ENCODE peak calls at places on chromosomes 2 and 18, in six cellular contexts. N is CD8-positive, alpha-beta T cell; E is endodermal cell; A is stomach; V is breast epithelium; I is RWPE1. B is an unnamed sample.

GRCh38 chr2:43426305-43427031 is 169.4 kb downstream of the THADA start:
- DNase-seq in N (peak; percentile 49), A (peak; percentile 63), V (peak; percentile 62), I (peak; percentile 84), E (no peak), B (no peak)

GRCh38 chr18:37669991-37670534 is 104.5 kb upstream of the CELF4 start:
- DNase-seq in A (no peak), V (no peak), E (peak; percentile 51), N (no peak), I (no peak), B (no peak)

GRCh38 chr2:240259201-240259923 is 118.9 kb upstream of the OTOS start:
- DNase-seq in E (no peak), A (no peak), N (no peak), V (no peak), I (no peak), B (peak; percentile 3)

GRCh38 chr18:49018553-49018943 is 67.8 kb upstream of the SMAD7 start:
- DNase-seq in A (peak; percentile 22), V (no peak), E (no peak), I (no peak), N (no peak), B (no peak)

GRCh38 chr2:240293126-240293864 is 142.2 kb upstream of the GPC1 start:
- DNase-seq in I (no peak), N (no peak), V (no peak), E (no peak), A (peak; percentile 23), B (no peak)

GRCh38 chr18:1884623-1885022 is 686.7 kb downstream of the METTL4 start:
- DNase-seq in I (no peak), E (no peak), N (no peak), A (no peak), V (no peak), B (no peak)

GRCh38 chr18:11925800-11926481 is 17.8 kb upstream of the MPPE1 start:
- DNase-seq in N (no peak), I (no peak), A (no peak), V (no peak), E (no peak), B (no peak)

GRCh38 chr2:73083886-73084792 is 12.6 kb upstream of the SFXN5 start:
- DNase-seq in V (no peak), E (no peak), A (no peak), N (no peak), I (no peak), B (no peak)

GRCh38 chr2:74250189-74250631 is 51.8 kb downstream of the MTHFD2 start:
- DNase-seq in I (peak; percentile 60), E (peak; percentile 83), V (no peak), A (peak; percentile 59), N (peak; percentile 29), B (peak; percentile 63)

GRCh38 chr2:164840458-164840929 is 1.1 kb downstream of the COBLL1 start:
- DNase-seq in I (peak; percentile 48), V (peak; percentile 54), E (no peak), N (no peak), A (peak; percentile 84), B (peak; percentile 67)

GRCh38 chr2:241308267-241308666 is 7.2 kb downstream of the HDLBP start:
- DNase-seq in A (no peak), I (no peak), V (no peak), N (no peak), E (no peak), B (no peak)

GRCh38 chr2:47007221-47007825 is 91.7 kb upstream of the MCFD2 start:
- DNase-seq in A (no peak), N (no peak), V (no peak), E (no peak), I (no peak), B (no peak)

GRCh38 chr2:129903586-129904425 is 75.7 kb upstream of the RAB6C start:
- DNase-seq in I (no peak), E (peak; percentile 88), V (no peak), N (no peak), A (peak; percentile 14), B (peak; percentile 15)

GRCh38 chr18:56902653-56903052 is 244.2 kb upstream of the BOD1L2 start:
- DNase-seq in A (no peak), N (no peak), I (peak; percentile 2), E (no peak), V (no peak), B (no peak)

GRCh38 chr2:189515264-189515663 is 65.3 kb downstream of the SLC40A1 start:
- DNase-seq in A (no peak), I (no peak), V (no peak), N (no peak), E (no peak), B (no peak)

GRCh38 chr18:670456-670996 is 13.1 kb downstream of the TYMS start:
- DNase-seq in N (no peak), A (no peak), V (no peak), E (peak; percentile 17), I (no peak), B (no peak)

GRCh38 chr2:166230024-166230723 is 102.4 kb upstream of the SCN1A start:
- DNase-seq in A (no peak), E (no peak), V (no peak), N (no peak), I (no peak), B (no peak)

GRCh38 chr2:145041706-145042105 is 521.8 kb upstream of the ZEB2 start:
- DNase-seq in N (no peak), I (no peak), E (no peak), V (no peak), A (no peak), B (no peak)

GRCh38 chr2:59900728-59901452 is 652.6 kb downstream of the BCL11A start:
- DNase-seq in N (no peak), V (no peak), E (no peak), I (no peak), A (no peak), B (no peak)

GRCh38 chr18:78510636-78511035 is 469.0 kb upstream of the SALL3 start:
- DNase-seq in I (no peak), N (no peak), A (no peak), E (no peak), V (no peak), B (peak; percentile 37)

GRCh38 chr2:238174701-238175100 is 15.9 kb downstream of the ERFE start:
- DNase-seq in N (no peak), E (no peak), A (no peak), V (no peak), I (no peak), B (no peak)

GRCh38 chr2:15912203-15912602 is 28.1 kb upstream of the MYCN start:
- DNase-seq in A (no peak), N (no peak), I (peak; percentile 91), E (peak; percentile 28), V (peak; percentile 68), B (no peak)

GRCh38 chr2:74290466-74291216 is 52.6 kb downstream of the SLC4A5 start:
- DNase-seq in A (peak; percentile 48), E (no peak), I (no peak), V (no peak), N (peak; percentile 27), B (no peak)

DNA sequence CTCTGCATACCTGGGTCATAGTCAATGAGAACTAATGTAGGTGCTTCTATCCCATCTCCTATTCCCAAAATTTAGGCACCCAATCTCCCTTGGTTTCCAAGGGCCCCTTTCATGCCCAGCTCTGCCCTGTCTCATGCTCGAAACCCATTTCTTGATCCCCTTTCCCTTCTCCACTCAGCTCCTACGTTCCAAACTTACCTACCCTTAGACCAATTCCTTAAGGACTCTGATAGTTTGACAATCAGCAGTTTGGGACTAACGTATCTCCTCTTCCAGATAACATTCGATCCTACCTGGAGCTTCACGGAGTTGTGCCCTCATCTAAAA is 141.4 kb upstream of the LGALSL start:
- DNase-seq in A (no peak), N (no peak), I (no peak), E (no peak), V (no peak), B (no peak)
- TF ChIP-seq CTCF in A (no peak), N (no peak), I (no peak), E (no peak), V (no peak), B (no peak)

GRCh38 chr2:45169339-45170190 is 160.3 kb upstream of the SIX2 start:
- DNase-seq in V (no peak), I (peak; percentile 15), N (no peak), E (peak; percentile 84), A (no peak), B (peak; percentile 39)

GRCh38 chr2:45167885-45168284 is 158.6 kb upstream of the SIX2 start:
- DNase-seq in V (no peak), I (no peak), N (no peak), A (no peak), E (no peak), B (no peak)

GRCh38 chr2:45170976-45171514 is 161.8 kb upstream of the SIX2 start:
- DNase-seq in A (no peak), N (no peak), I (no peak), V (no peak), E (no peak), B (no peak)

GRCh38 chr2:45168731-45169338 is 159.6 kb upstream of the SIX2 start:
- DNase-seq in E (peak; percentile 60), N (no peak), I (peak; percentile 51), A (no peak), V (no peak), B (peak; percentile 41)

DNA sequence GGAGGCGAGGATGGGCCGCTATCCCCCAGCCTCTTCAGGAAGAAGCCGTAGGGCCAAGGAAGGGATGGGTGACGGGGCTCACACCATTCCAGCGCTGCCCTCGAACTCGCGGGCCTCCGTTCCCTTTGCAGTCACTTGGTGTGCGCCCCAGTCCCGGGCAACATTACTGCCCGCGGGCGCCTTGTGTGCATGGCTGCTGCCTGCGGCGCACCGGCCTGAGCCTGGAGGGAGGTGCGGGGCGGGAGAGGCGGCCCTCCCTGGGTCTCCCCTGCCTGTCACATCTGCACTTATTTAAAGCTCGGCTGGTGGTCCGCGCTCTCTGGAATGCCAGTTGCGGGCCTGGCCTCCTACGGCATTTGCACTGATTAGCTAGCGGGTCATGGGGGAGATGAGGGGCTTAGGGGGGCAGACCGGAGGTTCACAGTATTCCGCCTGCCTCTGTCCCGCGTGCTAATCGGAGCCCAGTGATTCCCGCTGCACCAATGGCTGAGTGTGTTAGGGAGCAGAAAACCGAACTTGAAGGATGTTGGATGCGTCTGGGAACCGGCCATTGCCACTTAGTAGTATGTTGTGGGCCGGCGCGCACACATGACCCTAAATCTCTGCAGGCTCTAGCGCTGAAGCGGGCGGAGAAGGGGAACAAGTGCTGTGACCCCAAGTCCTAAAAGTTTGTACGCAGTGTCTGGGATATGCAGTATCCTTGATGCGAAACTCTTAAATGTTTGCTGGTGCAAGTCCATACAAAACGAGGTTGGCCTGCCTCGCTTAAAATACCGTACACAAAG is 161.1 kb upstream of the SIX2 start:
- DNase-seq in E (no peak), I (no peak), A (no peak), V (no peak), N (no peak), B (no peak)
- H3K27ac ChIP-seq in E (no peak overlapping the region), I (peak overlapping the region; percentile 81), A (peak overlapping the region; percentile 43), V (no peak overlapping the region), N (no peak overlapping the region), B (no peak overlapping the region)

DNA sequence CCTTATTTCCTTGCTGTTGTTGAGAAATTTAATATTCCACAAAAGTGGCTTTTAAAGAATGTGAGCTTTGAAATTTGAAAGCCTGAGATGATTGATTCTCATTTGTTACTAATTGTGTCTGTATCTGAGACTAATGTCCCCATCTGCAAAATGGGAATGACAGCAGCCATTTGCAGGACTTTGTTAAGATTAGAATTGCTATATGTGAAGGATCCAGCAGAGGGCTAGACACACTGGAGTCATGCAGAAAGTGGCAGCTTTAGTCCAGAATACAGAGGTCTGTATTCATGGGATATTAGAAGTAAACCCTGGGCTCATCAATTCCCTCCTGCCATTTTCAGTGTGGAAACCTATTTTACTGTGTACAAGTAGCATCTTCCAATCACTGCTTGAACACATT is 296.5 kb upstream of the GYPC start:
- DNase-seq in N (no peak), E (no peak), V (no peak), I (peak; percentile 8), A (no peak), B (no peak)
- TF ChIP-seq CTCF in N (no peak), E (peak; percentile 66), V (no peak), I (peak; percentile 23), A (no peak), B (no peak)

GRCh38 chr2:113791697-113792590 is 35.5 kb upstream of the SLC35F5 start:
- DNase-seq in V (no peak), A (no peak), I (no peak), E (no peak), N (no peak), B (no peak)
- H3K27ac ChIP-seq in V (no peak overlapping the region), A (no peak overlapping the region), I (no peak overlapping the region), E (no peak overlapping the region), N (no peak overlapping the region), B (no peak overlapping the region)

B was measured in WERI-Rb-1.